ENCODE peak calls at places on chromosomes 4 and X, in six cellular contexts. B, Q, G, L, S and K are unnamed samples.

GRCh38 chrX:50747471-50747900 is 66.5 kb downstream of the SHROOM4 start:
- DNase-seq in B (no peak), Q (peak), G (no peak), L (no peak), S (no peak), K (peak)

GRCh38 chr4:188869581-188869980 is 730.3 kb downstream of the TRIML1 start:
- DNase-seq in B (no peak), Q (no peak), G (peak), L (no peak), S (no peak), K (no peak)

GRCh38 chr4:8737601-8738279 is 133.9 kb downstream of the HMX1 start:
- DNase-seq in B (no peak), Q (no peak), G (no peak), L (no peak), S (no peak), K (no peak)

GRCh38 chr4:182880387-182881356 is 36.5 kb downstream of the DCTD start:
- DNase-seq in B (peak), Q (peak), G (no peak), L (no peak), S (no peak), K (peak)

GRCh38 chrX:9832811-9833210 is 46.6 kb downstream of the SHROOM2 start:
- DNase-seq in B (no peak), Q (no peak), G (no peak), L (no peak), S (no peak), K (no peak)

GRCh38 chr4:7513731-7514130 is 79.0 kb upstream of the PSAPL1 start:
- DNase-seq in B (no peak), Q (peak), G (peak), L (peak), S (no peak), K (no peak)

GRCh38 chr4:169567916-169568315 is 44.5 kb downstream of the NEK1 start:
- DNase-seq in B (no peak), Q (peak), G (no peak), L (no peak), S (no peak), K (no peak)

GRCh38 chr4:110867981-110868380 is 245.1 kb upstream of the PITX2 start:
- DNase-seq in B (no peak), Q (peak), G (no peak), L (no peak), S (no peak), K (no peak)

GRCh38 chr4:23135792-23136645 is 443.3 kb downstream of the GBA3 start:
- DNase-seq in B (no peak), Q (peak), G (peak), L (no peak), S (no peak), K (peak)

GRCh38 chrX:153500676-153501280 is 6.0 kb downstream of the BGN start:
- DNase-seq in B (no peak), Q (no peak), G (no peak), L (no peak), S (no peak), K (no peak)

GRCh38 chr4:1763550-1764080 is 29.5 kb upstream of the FGFR3 start:
- DNase-seq in B (no peak), Q (peak), G (peak), L (peak), S (peak), K (no peak)

GRCh38 chr4:80566203-80566872 is 230.8 kb downstream of the CFAP299 start:
- DNase-seq in B (no peak), Q (no peak), G (no peak), L (no peak), S (no peak), K (peak)

GRCh38 chrX:141278306-141278705 is 36.0 kb upstream of the SPANXC start:
- DNase-seq in B (no peak), Q (peak), G (no peak), L (no peak), S (no peak), K (peak)

GRCh38 chr4:47639531-47639930 is 154.5 kb downstream of the ATP10D start:
- DNase-seq in B (no peak), Q (peak), G (peak), L (no peak), S (no peak), K (peak)

GRCh38 chrX:133215017-133215416 is 3.1 kb downstream of the TFDP3 start:
- DNase-seq in B (no peak), Q (no peak), G (no peak), L (no peak), S (no peak), K (no peak)

GRCh38 chr4:138892483-138893386 is 122.8 kb upstream of the NOCT start:
- DNase-seq in B (no peak), Q (peak), G (peak), L (no peak), S (no peak), K (peak)

GRCh38 chr4:85717366-85717765 is 242.4 kb downstream of the ARHGAP24 start:
- DNase-seq in B (no peak), Q (no peak), G (no peak), L (no peak), S (no peak), K (no peak)

GRCh38 chr4:2535386-2536192 is 858 bp upstream of the FAM193A start:
- DNase-seq in B (no peak), Q (peak), G (no peak), L (peak), S (no peak), K (peak)

GRCh38 chr4:145815626-145816025 is 123.0 kb downstream of the ZNF827 start:
- DNase-seq in B (no peak), Q (peak), G (no peak), L (no peak), S (no peak), K (no peak)

GRCh38 chr4:95674451-95675095 is 125.8 kb upstream of the UNC5C start:
- DNase-seq in B (no peak), Q (no peak), G (no peak), L (no peak), S (no peak), K (no peak)

GRCh38 chrX:42151808-42152207 is 228.5 kb upstream of the CASK start:
- DNase-seq in B (no peak), Q (no peak), G (no peak), L (no peak), S (no peak), K (no peak)

GRCh38 chr4:52997132-52997416 is 135.0 kb downstream of the RASL11B start:
- DNase-seq in B (no peak), Q (peak), G (no peak), L (peak), S (no peak), K (no peak)

GRCh38 chr4:13454786-13455185 is 29.4 kb downstream of the RAB28 start:
- DNase-seq in B (no peak), Q (no peak), G (no peak), L (no peak), S (no peak), K (no peak)

GRCh38 chrX:17375631-17376380 is 806 bp downstream of the NHS start:
- DNase-seq in B (no peak), Q (peak), G (no peak), L (peak), S (no peak), K (peak)

GRCh38 chrX:111168314-111168713 is 72.3 kb downstream of the PAK3 start:
- DNase-seq in B (no peak), Q (peak), G (no peak), L (no peak), S (no peak), K (peak)

GRCh38 chr4:77959566-77960338 is 97.1 kb downstream of the MRPL1 start:
- DNase-seq in B (peak), Q (peak), G (peak), L (no peak), S (no peak), K (peak)

GRCh38 chrX:25442501-25442900 is 426.7 kb upstream of the ARX start:
- DNase-seq in B (no peak), Q (no peak), G (no peak), L (no peak), S (no peak), K (peak)

GRCh38 chrX:8731579-8732395 is at the start of gene ANOS1:
- DNase-seq in B (no peak), Q (peak), G (no peak), L (peak), S (no peak), K (peak)

GRCh38 chr4:139560396-139561084 is 4.5 kb upstream of the SETD7 start:
- DNase-seq in B (no peak), Q (no peak), G (no peak), L (no peak), S (peak), K (no peak)

GRCh38 chrX:97199501-97199900 is 315.8 kb downstream of the RPA4 start:
- DNase-seq in B (peak), Q (no peak), G (no peak), L (no peak), S (no peak), K (no peak)

GRCh38 chr4:94892051-94892450 is 134.3 kb downstream of the BMPR1B start:
- DNase-seq in B (no peak), Q (peak), G (peak), L (no peak), S (no peak), K (peak)

GRCh38 chr4:1002131-1002630 is 9.0 kb upstream of the SLC26A1 start:
- DNase-seq in B (no peak), Q (no peak), G (no peak), L (peak), S (peak), K (peak)

GRCh38 chrX:39629001-39629400 is 468.8 kb downstream of the BCOR start:
- DNase-seq in B (no peak), Q (no peak), G (no peak), L (no peak), S (no peak), K (no peak)

GRCh38 chr4:185729300-185729912 is 82.6 kb downstream of the SORBS2 start:
- DNase-seq in B (no peak), Q (no peak), G (no peak), L (no peak), S (no peak), K (no peak)

GRCh38 chrX:72351606-72352338 is 46.1 kb upstream of the CITED1 start:
- DNase-seq in B (no peak), Q (peak), G (no peak), L (no peak), S (no peak), K (no peak)

GRCh38 chrX:104136241-104137019 is 20.4 kb downstream of the SLC25A53 start:
- DNase-seq in B (peak), Q (peak), G (peak), L (peak), S (peak), K (peak)

GRCh38 chrX:54044126-54044876 is at the start of gene PHF8:
- DNase-seq in B (peak), Q (peak), G (peak), L (peak), S (peak), K (peak)
- H3K4me3 ChIP-seq in B (peak), Q (peak), G (peak), L (peak), S (peak), K (peak)

GRCh38 chr4:126065016-126065415 is 750.3 kb downstream of the FAT4 start:
- DNase-seq in B (no peak), Q (no peak), G (no peak), L (no peak), S (no peak), K (no peak)

GRCh38 chr4:126057371-126057770 is 742.6 kb downstream of the FAT4 start:
- DNase-seq in B (no peak), Q (no peak), G (no peak), L (no peak), S (no peak), K (peak)

GRCh38 chr4:126061655-126062054 is 746.9 kb downstream of the FAT4 start:
- DNase-seq in B (no peak), Q (no peak), G (no peak), L (no peak), S (no peak), K (no peak)
- TF ChIP-seq CTCF in B (no peak), Q (no peak), G (no peak), L (no peak), S (no peak), K (no peak)

DNA sequence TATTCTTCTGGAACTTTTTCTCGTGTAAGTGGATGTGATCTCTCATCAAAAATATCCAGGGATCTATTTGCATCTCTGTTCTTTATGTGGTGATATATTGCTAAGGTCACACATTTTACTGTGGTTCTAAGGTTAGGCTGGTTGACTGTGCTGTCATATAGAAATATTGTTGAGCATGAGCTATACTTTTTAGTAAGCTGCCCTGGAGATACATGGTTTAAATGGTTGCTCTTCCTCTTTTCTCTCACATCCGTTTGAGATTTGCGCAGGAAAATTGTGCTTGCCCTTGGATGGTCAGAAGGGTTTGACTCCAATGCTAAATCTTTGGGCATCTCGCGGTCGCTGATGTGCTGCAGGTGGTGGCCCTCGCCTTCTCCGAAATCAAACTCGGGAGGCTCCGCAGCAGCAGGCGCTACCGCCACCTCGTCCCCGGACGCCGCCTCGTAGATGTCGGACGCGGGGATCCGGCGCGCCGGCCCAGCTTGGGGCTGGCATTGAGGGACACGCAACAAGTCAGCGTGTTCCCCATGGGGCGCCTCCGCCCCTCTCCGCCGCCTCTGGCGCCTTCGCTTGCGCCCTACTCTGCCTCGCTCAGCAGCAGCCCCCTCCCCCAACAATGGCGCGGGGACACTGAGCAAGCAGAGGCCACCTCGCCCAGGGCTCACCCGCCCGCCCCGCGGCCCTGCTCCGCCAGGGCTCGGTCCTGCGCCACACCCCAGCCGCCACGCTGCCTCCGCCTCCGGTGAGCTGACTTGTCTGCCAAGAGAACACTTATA is 154.5 kb downstream of the MSN start:
- DNase-seq in B (no peak), Q (no peak), G (no peak), L (no peak), S (no peak), K (peak)
- H3K4me3 ChIP-seq in B (no peak), Q (no peak), G (no peak), L (peak), S (no peak), K (no peak)

DNA sequence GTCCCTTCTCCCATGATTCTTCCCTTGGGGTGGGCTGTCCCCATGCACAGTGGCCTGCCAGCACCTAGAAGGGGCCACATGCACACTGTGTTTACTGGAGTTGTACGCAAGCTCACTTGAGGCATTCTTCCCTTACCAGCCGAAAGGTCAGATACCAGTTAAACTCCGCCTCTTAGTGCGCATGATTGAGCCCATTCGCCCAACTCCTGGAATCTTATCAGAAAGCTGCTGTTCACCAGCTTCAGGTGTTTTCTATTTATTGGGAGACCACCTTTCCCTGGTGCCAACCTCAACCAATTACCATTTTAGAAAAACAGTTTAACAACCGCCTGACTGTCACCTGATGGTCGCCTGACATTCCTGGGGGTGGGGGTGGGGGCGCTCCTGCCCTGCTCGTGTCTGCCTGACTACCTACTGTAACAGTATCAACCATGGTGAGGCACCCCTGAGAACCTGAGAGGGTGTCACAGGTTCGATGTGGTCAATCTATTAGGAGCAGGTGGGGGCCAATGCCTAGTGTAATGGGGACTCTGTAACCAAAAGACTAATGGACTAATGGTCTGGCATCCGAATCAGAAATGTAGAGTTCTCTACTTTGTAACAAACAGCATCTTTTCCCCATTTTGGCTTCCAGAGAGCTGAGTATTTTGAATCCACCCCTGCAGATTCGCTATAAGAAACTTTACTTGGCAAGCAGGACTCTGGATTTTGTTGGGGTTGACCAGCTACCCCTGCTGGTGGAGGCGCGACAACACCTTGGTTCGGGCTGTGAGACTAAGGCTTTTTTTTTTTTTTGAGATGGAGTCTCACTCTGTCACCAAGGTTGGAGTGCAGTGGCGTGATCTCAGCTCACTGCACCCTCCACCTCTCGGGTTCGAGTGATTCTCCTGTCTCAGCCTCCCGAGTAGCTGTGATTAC is 58.3 kb upstream of the ZNF157 start:
- DNase-seq in B (peak), Q (peak), G (peak), L (peak), S (peak), K (peak)
- TF ChIP-seq CTCF in B (peak), Q (peak), G (peak), L (no peak), S (peak), K (peak)

GRCh38 chr4:40195182-40196177 is 1.4 kb upstream of the RHOH start:
- DNase-seq in B (no peak), Q (no peak), G (no peak), L (no peak), S (no peak), K (no peak)

GRCh38 chr4:40194602-40195161 is 2.1 kb upstream of the RHOH start:
- DNase-seq in B (no peak), Q (no peak), G (peak), L (no peak), S (no peak), K (no peak)

GRCh38 chr4:40197879-40198689 is 1.3 kb downstream of the RHOH start:
- DNase-seq in B (no peak), Q (no peak), G (no peak), L (no peak), S (no peak), K (no peak)

GRCh38 chr4:40196260-40196659 is 571 bp upstream of the RHOH start:
- DNase-seq in B (no peak), Q (no peak), G (no peak), L (no peak), S (no peak), K (no peak)

DNA sequence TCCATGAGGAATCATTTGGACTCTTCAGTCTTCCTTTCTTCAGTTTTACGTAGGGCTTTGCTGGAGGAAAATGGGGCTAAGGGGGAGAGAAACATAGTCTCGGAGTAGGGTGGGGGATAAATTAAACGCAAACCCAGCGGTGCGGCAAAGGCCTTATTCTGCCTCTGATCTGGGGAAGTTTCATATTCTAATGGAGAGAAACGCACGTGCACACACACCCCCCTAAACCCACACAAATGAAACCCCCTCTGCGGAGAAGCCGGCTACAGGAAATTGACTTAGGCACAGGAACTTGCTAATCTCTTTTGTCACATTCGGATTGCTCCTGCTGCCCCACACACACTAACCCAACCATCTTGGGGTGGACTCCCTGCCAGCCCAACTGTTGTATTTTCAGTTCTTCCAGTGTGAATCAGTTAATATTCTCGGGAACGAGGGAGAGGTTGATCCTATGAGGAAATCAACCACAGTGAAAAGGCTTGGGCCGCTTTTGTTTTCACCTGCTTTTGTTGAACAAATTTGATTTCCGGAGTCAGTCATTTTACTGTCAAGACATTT is at the start of gene RHOH:
- DNase-seq in B (no peak), Q (no peak), G (no peak), L (no peak), S (no peak), K (no peak)
- H3K4me3 ChIP-seq in B (no peak), Q (no peak), G (no peak), L (no peak), S (no peak), K (no peak)

GRCh38 chrX:150408561-150408960 is 45.4 kb downstream of the MAMLD1 start:
- DNase-seq in B (no peak), Q (no peak), G (no peak), L (peak), S (peak), K (no peak)
- TF ChIP-seq CTCF in B (no peak), Q (no peak), G (no peak), L (no peak), S (no peak), K (no peak)

DNA sequence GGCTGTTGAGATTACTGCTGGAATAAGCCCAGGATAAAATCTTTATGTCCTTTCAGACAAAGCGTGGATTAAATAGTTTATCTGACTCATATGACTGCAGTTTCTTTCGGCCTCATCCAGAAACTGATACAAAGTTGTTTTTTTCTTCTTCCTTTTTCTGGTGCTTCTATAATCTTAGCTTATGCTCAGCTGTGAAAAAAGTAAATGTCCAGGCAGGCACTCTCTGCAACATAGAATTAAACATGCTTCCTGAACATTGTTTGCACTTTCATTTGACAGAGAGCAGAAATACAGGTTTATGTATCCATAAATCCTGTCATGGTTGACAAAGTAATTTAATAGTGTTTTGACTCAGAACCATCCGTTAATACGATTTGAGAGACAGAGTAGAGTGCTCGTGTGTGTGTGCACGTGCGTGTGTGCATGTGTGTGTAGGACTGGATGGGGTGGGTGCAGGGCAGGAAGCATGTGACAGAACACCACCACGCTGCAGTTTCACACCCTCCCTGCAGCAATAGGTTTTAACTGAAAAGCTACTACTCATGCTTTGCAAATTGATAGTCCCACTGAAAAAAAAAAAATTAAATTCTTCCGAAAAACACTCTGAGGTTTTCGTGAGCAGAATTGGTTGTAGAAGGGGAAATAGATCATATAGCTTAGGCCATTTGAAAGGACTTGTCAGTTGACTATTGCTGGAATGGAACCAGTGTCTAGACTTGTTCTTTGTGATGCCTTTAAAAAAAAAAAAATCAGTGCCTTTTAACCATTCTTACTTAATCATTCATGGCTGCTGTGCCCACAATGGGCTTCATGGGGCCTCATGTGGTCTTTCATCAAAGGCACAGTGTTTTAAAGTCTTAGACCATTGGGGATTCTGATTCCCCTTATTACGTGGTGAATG is 139.0 kb downstream of the AFF1 start:
- DNase-seq in B (no peak), Q (no peak), G (no peak), L (no peak), S (peak), K (peak)
- H3K4me3 ChIP-seq in B (peak), Q (peak), G (no peak), L (no peak), S (no peak), K (no peak)

GRCh38 chrX:135697614-135698013 is 15.8 kb upstream of the CT45A1 start:
- DNase-seq in B (no peak), Q (no peak), G (no peak), L (no peak), S (no peak), K (no peak)
- TF ChIP-seq CTCF in B (no peak), Q (no peak), G (no peak), L (no peak), S (no peak), K (no peak)